ENCODE peak calls at places on chromosomes 1 and 21, in six cellular contexts. J is DMS153, G is HFFc6, Q is lower lobe of right lung, L is dorsolateral prefrontal cortex, Y is kidney tubule cell. D is an unnamed sample.

GRCh38 chr21:45596704-45597318 is 46.7 kb upstream of the PCBP3 start:
- DNase-seq in J (peak), G (no peak), Q (peak), L (peak), Y (peak), D (peak)

GRCh38 chr1:15459771-15460719 is 3.5 kb downstream of the CELA2A start:
- DNase-seq in J (no peak), G (peak), Q (no peak), L (no peak), Y (peak), D (no peak)

GRCh38 chr1:42170779-42171621 is 6.5 kb upstream of the GUCA2A start:
- DNase-seq in J (peak), G (no peak), Q (peak), L (no peak), Y (no peak), D (no peak)

GRCh38 chr1:101485712-101486111 is 248.9 kb downstream of the S1PR1 start:
- DNase-seq in J (no peak), G (no peak), Q (no peak), L (no peak), Y (no peak), D (no peak)

GRCh38 chr1:4596486-4596885 is 57.9 kb upstream of the AJAP1 start:
- DNase-seq in J (no peak), G (no peak), Q (no peak), L (no peak), Y (no peak), D (no peak)

GRCh38 chr1:93958351-93959101 is 49.3 kb upstream of the GCLM start:
- DNase-seq in J (no peak), G (no peak), Q (no peak), L (no peak), Y (no peak), D (no peak)

GRCh38 chr1:8312235-8313218 is 5.4 kb upstream of the SLC45A1 start:
- DNase-seq in J (peak), G (no peak), Q (no peak), L (no peak), Y (no peak), D (no peak)

GRCh38 chr1:115545791-115546733 is 95.7 kb upstream of the VANGL1 start:
- DNase-seq in J (no peak), G (peak), Q (no peak), L (no peak), Y (peak), D (peak)

GRCh38 chr1:18320051-18320450 is 160.7 kb upstream of the KLHDC7A start:
- DNase-seq in J (no peak), G (no peak), Q (no peak), L (no peak), Y (no peak), D (no peak)

GRCh38 chr1:14795589-14795988 is 197.1 kb downstream of the KAZN start:
- DNase-seq in J (no peak), G (no peak), Q (no peak), L (no peak), Y (no peak), D (no peak)

GRCh38 chr1:107141491-107142369 is 891 bp downstream of the NTNG1 start:
- DNase-seq in J (no peak), G (peak), Q (peak), L (peak), Y (peak), D (peak)

GRCh38 chr1:1344672-1345361 is 4.4 kb downstream of the DVL1 start:
- DNase-seq in J (no peak), G (peak), Q (no peak), L (no peak), Y (peak), D (peak)

GRCh38 chr1:34070201-34070836 is 94.7 kb downstream of the CSMD2 start:
- DNase-seq in J (no peak), G (no peak), Q (no peak), L (no peak), Y (no peak), D (no peak)

GRCh38 chr1:236147521-236148470 is 5.5 kb downstream of the GPR137B start:
- DNase-seq in J (no peak), G (no peak), Q (no peak), L (no peak), Y (no peak), D (no peak)

GRCh38 chr1:56376188-56376984 is 203.0 kb downstream of the PLPP3 start:
- DNase-seq in J (no peak), G (no peak), Q (no peak), L (no peak), Y (peak), D (peak)

GRCh38 chr1:117821782-117822447 is 107.5 kb downstream of the GDAP2 start:
- DNase-seq in J (peak), G (peak), Q (no peak), L (no peak), Y (peak), D (peak)

GRCh38 chr21:42221581-42222345 is 2.8 kb downstream of the ABCG1 start:
- DNase-seq in J (no peak), G (no peak), Q (no peak), L (no peak), Y (no peak), D (no peak)

GRCh38 chr1:147804942-147805723 is 44.7 kb upstream of the GJA5 start:
- DNase-seq in J (no peak), G (no peak), Q (no peak), L (no peak), Y (no peak), D (no peak)

GRCh38 chr21:29133796-29134195 is 3.4 kb downstream of the MAP3K7CL start:
- DNase-seq in J (no peak), G (no peak), Q (no peak), L (no peak), Y (no peak), D (no peak)

GRCh38 chr21:14814282-14814681 is 250.5 kb downstream of the NRIP1 start:
- DNase-seq in J (no peak), G (no peak), Q (no peak), L (no peak), Y (no peak), D (no peak)

GRCh38 chr1:156118175-156118868 is 3.8 kb downstream of the LMNA start:
- DNase-seq in J (no peak), G (no peak), Q (peak), L (no peak), Y (peak), D (peak)

GRCh38 chr1:183218039-183218618 is 32.1 kb downstream of the LAMC2 start:
- DNase-seq in J (peak), G (no peak), Q (no peak), L (no peak), Y (no peak), D (no peak)

GRCh38 chr1:221308534-221309511 is 429.6 kb downstream of the HLX start:
- DNase-seq in J (no peak), G (no peak), Q (no peak), L (peak), Y (no peak), D (no peak)

GRCh38 chr1:22370190-22370498 is 81.5 kb upstream of the ZBTB40 start:
- DNase-seq in J (no peak), G (no peak), Q (no peak), L (no peak), Y (no peak), D (no peak)

GRCh38 chr1:24596401-24596880 is 40.6 kb downstream of the NCMAP start:
- DNase-seq in J (no peak), G (no peak), Q (no peak), L (no peak), Y (no peak), D (no peak)

GRCh38 chr1:177211231-177211630 is 40.5 kb downstream of the BRINP2 start:
- DNase-seq in J (no peak), G (no peak), Q (no peak), L (no peak), Y (no peak), D (no peak)

GRCh38 chr1:202306535-202307345 is 35.0 kb downstream of the UBE2T start:
- DNase-seq in J (no peak), G (no peak), Q (no peak), L (no peak), Y (no peak), D (no peak)

GRCh38 chr1:186043276-186043675 is 309.1 kb downstream of the HMCN1 start:
- DNase-seq in J (no peak), G (no peak), Q (no peak), L (no peak), Y (no peak), D (no peak)

GRCh38 chr1:229582011-229582694 is 23.6 kb upstream of the ABCB10 start:
- DNase-seq in J (peak), G (no peak), Q (peak), L (no peak), Y (no peak), D (peak)

GRCh38 chr1:173688300-173688699 is 18.6 kb upstream of the ANKRD45 start:
- DNase-seq in J (no peak), G (no peak), Q (no peak), L (no peak), Y (no peak), D (no peak)

GRCh38 chr1:152251391-152251790 is 27.4 kb upstream of the HRNR start:
- DNase-seq in J (no peak), G (no peak), Q (no peak), L (no peak), Y (peak), D (no peak)

GRCh38 chr1:163414778-163415177 is 93.0 kb downstream of the NUF2 start:
- DNase-seq in J (no peak), G (no peak), Q (no peak), L (no peak), Y (no peak), D (no peak)

GRCh38 chr1:226325178-226325577 is 16.2 kb upstream of the LIN9 start:
- DNase-seq in J (no peak), G (no peak), Q (no peak), L (no peak), Y (peak), D (no peak)

GRCh38 chr1:173475564-173476196 is 1.5 kb upstream of the PRDX6 start:
- DNase-seq in J (no peak), G (peak), Q (no peak), L (no peak), Y (peak), D (no peak)

GRCh38 chr1:75908717-75909152 is 23.5 kb downstream of the ASB17 start:
- DNase-seq in J (peak), G (peak), Q (no peak), L (no peak), Y (peak), D (no peak)

GRCh38 chr1:199776768-199777497 is 250.6 kb upstream of the NR5A2 start:
- DNase-seq in J (no peak), G (no peak), Q (no peak), L (no peak), Y (no peak), D (no peak)

GRCh38 chr1:160789702-160790611 is 6.0 kb upstream of the LY9 start:
- DNase-seq in J (no peak), G (no peak), Q (no peak), L (no peak), Y (no peak), D (no peak)

GRCh38 chr1:19799877-19800804 is at the start of gene TMCO4:
- DNase-seq in J (peak), G (peak), Q (peak), L (no peak), Y (peak), D (peak)

GRCh38 chr1:66652556-66652955 is 99.7 kb upstream of the DYNLT5 start:
- DNase-seq in J (no peak), G (no peak), Q (no peak), L (no peak), Y (no peak), D (no peak)

GRCh38 chr1:60281360-60281932 is 207.9 kb upstream of the C1orf87 start:
- DNase-seq in J (peak), G (peak), Q (peak), L (peak), Y (peak), D (peak)

D was measured in left colon.